ENCODE peak calls at places on chromosomes 4 and X, in four cellular contexts. One of them, this sample, is unnamed.

GRCh38 chr4:40199179-40199670 is 2.4 kb downstream of the RHOH start:
- DNase-seq in IMR-90: no peak
- DNase-seq in pancreas: no peak
- DNase-seq in CD8-positive, alpha-beta T cell: no peak
- DNase-seq in this sample: no peak

GRCh38 chrX:154325541-154325940 is 29.9 kb downstream of the TKTL1 start:
- DNase-seq in IMR-90: peak
- DNase-seq in pancreas: no peak
- DNase-seq in CD8-positive, alpha-beta T cell: no peak
- DNase-seq in this sample: no peak

GRCh38 chr4:176592976-176593375 is 199.7 kb downstream of the VEGFC start:
- DNase-seq in IMR-90: no peak
- DNase-seq in pancreas: no peak
- DNase-seq in CD8-positive, alpha-beta T cell: no peak
- DNase-seq in this sample: no peak

GRCh38 chr4:10226756-10227155 is 110.2 kb upstream of the WDR1 start:
- DNase-seq in IMR-90: no peak
- DNase-seq in pancreas: no peak
- DNase-seq in CD8-positive, alpha-beta T cell: no peak
- DNase-seq in this sample: no peak

GRCh38 chr4:41427306-41427882 is 110.6 kb upstream of the LIMCH1 start:
- DNase-seq in IMR-90: no peak
- DNase-seq in pancreas: no peak
- DNase-seq in CD8-positive, alpha-beta T cell: no peak
- DNase-seq in this sample: no peak

GRCh38 chrX:12950851-12951589 is 23.9 kb upstream of the TMSB4X start:
- DNase-seq in IMR-90: no peak
- DNase-seq in pancreas: no peak
- DNase-seq in CD8-positive, alpha-beta T cell: peak
- DNase-seq in this sample: no peak

GRCh38 chr4:3484057-3484973 is 21.2 kb downstream of the DOK7 start:
- DNase-seq in IMR-90: no peak
- DNase-seq in pancreas: peak
- DNase-seq in CD8-positive, alpha-beta T cell: no peak
- DNase-seq in this sample: no peak

GRCh38 chr4:102354671-102355454 is 9.6 kb upstream of the SLC39A8 start:
- DNase-seq in IMR-90: no peak
- DNase-seq in pancreas: no peak
- DNase-seq in CD8-positive, alpha-beta T cell: no peak
- DNase-seq in this sample: no peak

GRCh38 chrX:22090181-22090580 is 58.1 kb downstream of the PHEX start:
- DNase-seq in IMR-90: peak
- DNase-seq in pancreas: no peak
- DNase-seq in CD8-positive, alpha-beta T cell: no peak
- DNase-seq in this sample: no peak

GRCh38 chr4:188691811-188692210 is 552.6 kb downstream of the TRIML1 start:
- DNase-seq in IMR-90: peak
- DNase-seq in pancreas: no peak
- DNase-seq in CD8-positive, alpha-beta T cell: no peak
- DNase-seq in this sample: no peak

GRCh38 chrX:57607295-57608187 is 15.7 kb downstream of the ZXDB start:
- DNase-seq in IMR-90: no peak
- DNase-seq in pancreas: peak
- DNase-seq in CD8-positive, alpha-beta T cell: no peak
- DNase-seq in this sample: no peak

GRCh38 chr4:172996571-172997216 is 171.9 kb upstream of the GALNT7 start:
- DNase-seq in IMR-90: peak
- DNase-seq in pancreas: no peak
- DNase-seq in CD8-positive, alpha-beta T cell: no peak
- DNase-seq in this sample: no peak

GRCh38 chrX:151984328-151984727 is 9.9 kb upstream of the GABRE start:
- DNase-seq in IMR-90: peak
- DNase-seq in pancreas: no peak
- DNase-seq in CD8-positive, alpha-beta T cell: no peak
- DNase-seq in this sample: no peak

GRCh38 chr4:37540486-37540885 is 145.7 kb downstream of the RELL1 start:
- DNase-seq in IMR-90: no peak
- DNase-seq in pancreas: no peak
- DNase-seq in CD8-positive, alpha-beta T cell: no peak
- DNase-seq in this sample: no peak

GRCh38 chrX:72131317-72132294 is at the start of gene RTL5:
- DNase-seq in IMR-90: peak
- DNase-seq in pancreas: peak
- DNase-seq in CD8-positive, alpha-beta T cell: peak
- DNase-seq in this sample: peak

GRCh38 chr4:111334356-111334755 is 711.5 kb upstream of the PITX2 start:
- DNase-seq in IMR-90: peak
- DNase-seq in pancreas: no peak
- DNase-seq in CD8-positive, alpha-beta T cell: no peak
- DNase-seq in this sample: no peak

GRCh38 chr4:24736066-24736465 is 59.3 kb upstream of the SOD3 start:
- DNase-seq in IMR-90: peak
- DNase-seq in pancreas: no peak
- DNase-seq in CD8-positive, alpha-beta T cell: no peak
- DNase-seq in this sample: no peak

GRCh38 chr4:174152717-174153466 is 130.6 kb downstream of the FBXO8 start:
- DNase-seq in IMR-90: no peak
- DNase-seq in pancreas: no peak
- DNase-seq in CD8-positive, alpha-beta T cell: no peak
- DNase-seq in this sample: no peak

GRCh38 chr4:144176476-144176875 is 36.0 kb upstream of the GYPA start:
- DNase-seq in IMR-90: no peak
- DNase-seq in pancreas: no peak
- DNase-seq in CD8-positive, alpha-beta T cell: no peak
- DNase-seq in this sample: no peak

GRCh38 chr4:88964450-88964849 is 92.5 kb downstream of the FAM13A start:
- DNase-seq in IMR-90: peak
- DNase-seq in pancreas: no peak
- DNase-seq in CD8-positive, alpha-beta T cell: no peak
- DNase-seq in this sample: no peak

GRCh38 chr4:141768954-141769353 is 132.6 kb downstream of the IL15 start:
- DNase-seq in IMR-90: peak
- DNase-seq in pancreas: no peak
- DNase-seq in CD8-positive, alpha-beta T cell: no peak
- DNase-seq in this sample: no peak

GRCh38 chrX:130060122-130061069 is 49.9 kb downstream of the ELF4 start:
- DNase-seq in IMR-90: peak
- DNase-seq in pancreas: peak
- DNase-seq in CD8-positive, alpha-beta T cell: peak
- DNase-seq in this sample: peak

GRCh38 chr4:147198411-147199051 is 252.9 kb upstream of the TTC29 start:
- DNase-seq in IMR-90: peak
- DNase-seq in pancreas: no peak
- DNase-seq in CD8-positive, alpha-beta T cell: no peak
- DNase-seq in this sample: no peak

GRCh38 chr4:48078862-48079655 is 55.0 kb downstream of the TXK start:
- DNase-seq in IMR-90: no peak
- DNase-seq in pancreas: no peak
- DNase-seq in CD8-positive, alpha-beta T cell: no peak
- DNase-seq in this sample: no peak

GRCh38 chr4:46386570-46386969 is 3.4 kb downstream of the GABRA2 start:
- DNase-seq in IMR-90: no peak
- DNase-seq in pancreas: no peak
- DNase-seq in CD8-positive, alpha-beta T cell: no peak
- DNase-seq in this sample: peak

GRCh38 chr4:3648731-3649130 is 116.5 kb upstream of the LRPAP1 start:
- DNase-seq in IMR-90: no peak
- DNase-seq in pancreas: no peak
- DNase-seq in CD8-positive, alpha-beta T cell: no peak
- DNase-seq in this sample: no peak

GRCh38 chrX:150935466-150935865 is 37.0 kb upstream of the CD99L2 start:
- DNase-seq in IMR-90: peak
- DNase-seq in pancreas: no peak
- DNase-seq in CD8-positive, alpha-beta T cell: no peak
- DNase-seq in this sample: no peak

GRCh38 chr4:27088491-27088890 is 227.8 kb downstream of the STIM2 start:
- DNase-seq in IMR-90: no peak
- DNase-seq in pancreas: no peak
- DNase-seq in CD8-positive, alpha-beta T cell: no peak
- DNase-seq in this sample: no peak

GRCh38 chr4:53586121-53586816 is 5.0 kb downstream of the LNX1 start:
- DNase-seq in IMR-90: peak
- DNase-seq in pancreas: no peak
- DNase-seq in CD8-positive, alpha-beta T cell: no peak
- DNase-seq in this sample: no peak

GRCh38 chrX:53263597-53264094 is 17.7 kb downstream of the IQSEC2 start:
- DNase-seq in IMR-90: peak
- DNase-seq in pancreas: no peak
- DNase-seq in CD8-positive, alpha-beta T cell: no peak
- DNase-seq in this sample: no peak

DNA sequence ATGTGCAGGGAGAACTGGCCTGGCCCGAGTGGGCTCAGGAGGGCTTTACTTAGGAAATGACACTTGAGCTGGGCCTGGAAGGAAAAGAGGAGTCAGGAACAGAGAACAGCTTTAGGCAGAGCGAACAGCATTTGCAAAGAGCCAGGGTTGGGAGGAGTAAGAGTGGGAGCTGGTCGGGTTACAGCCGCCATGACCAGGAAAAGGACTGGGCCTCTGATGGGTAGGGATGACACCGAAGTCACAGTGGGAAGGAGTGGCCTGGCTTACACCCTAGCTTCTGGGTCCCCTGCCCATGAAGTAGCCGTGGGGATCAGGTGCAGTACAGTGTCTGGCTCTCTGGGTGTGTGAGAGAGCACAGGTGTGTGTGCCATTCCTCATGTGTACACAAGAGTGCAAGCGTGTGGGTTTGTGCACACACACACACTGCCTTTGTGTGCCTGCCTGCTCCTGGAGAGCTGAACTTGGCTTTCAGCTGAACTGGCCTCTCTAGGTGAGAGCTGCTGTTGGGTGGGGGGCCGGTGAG is 31.6 kb downstream of the TRMT44 start:
- DNase-seq in IMR-90: no peak
- DNase-seq in pancreas: no peak
- DNase-seq in CD8-positive, alpha-beta T cell: no peak
- DNase-seq in this sample: no peak
- H3K27ac ChIP-seq in IMR-90: peak
- H3K27ac ChIP-seq in pancreas: no peak
- H3K27ac ChIP-seq in CD8-positive, alpha-beta T cell: no peak
- H3K27ac ChIP-seq in this sample: no peak

GRCh38 chr4:185215261-185215660 is 5.9 kb downstream of the SNX25 start:
- DNase-seq in IMR-90: peak
- DNase-seq in pancreas: no peak
- DNase-seq in CD8-positive, alpha-beta T cell: no peak
- DNase-seq in this sample: no peak

GRCh38 chr4:185221491-185221890 is 12.1 kb downstream of the SNX25 start:
- DNase-seq in IMR-90: peak
- DNase-seq in pancreas: no peak
- DNase-seq in CD8-positive, alpha-beta T cell: no peak
- DNase-seq in this sample: no peak

GRCh38 chr4:185217390-185217985 is 8.1 kb downstream of the SNX25 start:
- DNase-seq in IMR-90: no peak
- DNase-seq in pancreas: no peak
- DNase-seq in CD8-positive, alpha-beta T cell: no peak
- DNase-seq in this sample: no peak

GRCh38 chr4:185219551-185220344 is 10.3 kb downstream of the SNX25 start:
- DNase-seq in IMR-90: peak
- DNase-seq in pancreas: no peak
- DNase-seq in CD8-positive, alpha-beta T cell: no peak
- DNase-seq in this sample: no peak

GRCh38 chr4:185218312-185218711 is 8.9 kb downstream of the SNX25 start:
- DNase-seq in IMR-90: no peak
- DNase-seq in pancreas: no peak
- DNase-seq in CD8-positive, alpha-beta T cell: no peak
- DNase-seq in this sample: no peak
- H3K27ac ChIP-seq in IMR-90: no peak
- H3K27ac ChIP-seq in pancreas: no peak
- H3K27ac ChIP-seq in CD8-positive, alpha-beta T cell: no peak
- H3K27ac ChIP-seq in this sample: no peak

DNA sequence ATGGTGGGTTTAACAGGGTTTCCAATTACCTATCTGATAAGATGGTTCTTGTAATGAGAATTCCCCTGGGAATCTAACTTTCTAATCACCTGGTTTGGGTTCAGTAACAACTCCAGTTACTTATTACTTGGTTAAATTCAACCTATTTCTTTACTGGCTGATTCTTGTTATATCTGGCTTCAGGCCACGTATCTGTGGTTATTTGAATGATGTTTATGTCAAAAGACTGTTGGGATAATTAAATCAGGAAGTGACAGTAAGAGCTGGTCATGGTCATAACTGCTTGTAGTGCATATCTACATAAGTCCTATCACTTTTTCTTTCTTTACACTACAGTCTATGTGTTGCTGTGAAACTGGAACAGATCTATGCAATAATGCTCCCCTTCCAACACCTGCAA is 108.1 kb downstream of the MID1 start:
- DNase-seq in IMR-90: peak
- DNase-seq in pancreas: no peak
- DNase-seq in CD8-positive, alpha-beta T cell: no peak
- DNase-seq in this sample: no peak
- H3K27ac ChIP-seq in IMR-90: no peak
- H3K27ac ChIP-seq in pancreas: no peak
- H3K27ac ChIP-seq in CD8-positive, alpha-beta T cell: no peak
- H3K27ac ChIP-seq in this sample: no peak

GRCh38 chr4:56684320-56684719 is 3.2 kb upstream of the HOPX start:
- DNase-seq in IMR-90: peak
- DNase-seq in pancreas: no peak
- DNase-seq in CD8-positive, alpha-beta T cell: no peak
- DNase-seq in this sample: no peak

GRCh38 chr4:56683455-56683854 is 2.4 kb upstream of the HOPX start:
- DNase-seq in IMR-90: no peak
- DNase-seq in pancreas: no peak
- DNase-seq in CD8-positive, alpha-beta T cell: no peak
- DNase-seq in this sample: no peak

GRCh38 chr4:56680266-56680665 is 830 bp downstream of the HOPX start:
- DNase-seq in IMR-90: no peak
- DNase-seq in pancreas: no peak
- DNase-seq in CD8-positive, alpha-beta T cell: no peak
- DNase-seq in this sample: no peak

GRCh38 chr4:56681849-56682175 is 716 bp upstream of the HOPX start:
- DNase-seq in IMR-90: no peak
- DNase-seq in pancreas: no peak
- DNase-seq in CD8-positive, alpha-beta T cell: no peak
- DNase-seq in this sample: no peak

DNA sequence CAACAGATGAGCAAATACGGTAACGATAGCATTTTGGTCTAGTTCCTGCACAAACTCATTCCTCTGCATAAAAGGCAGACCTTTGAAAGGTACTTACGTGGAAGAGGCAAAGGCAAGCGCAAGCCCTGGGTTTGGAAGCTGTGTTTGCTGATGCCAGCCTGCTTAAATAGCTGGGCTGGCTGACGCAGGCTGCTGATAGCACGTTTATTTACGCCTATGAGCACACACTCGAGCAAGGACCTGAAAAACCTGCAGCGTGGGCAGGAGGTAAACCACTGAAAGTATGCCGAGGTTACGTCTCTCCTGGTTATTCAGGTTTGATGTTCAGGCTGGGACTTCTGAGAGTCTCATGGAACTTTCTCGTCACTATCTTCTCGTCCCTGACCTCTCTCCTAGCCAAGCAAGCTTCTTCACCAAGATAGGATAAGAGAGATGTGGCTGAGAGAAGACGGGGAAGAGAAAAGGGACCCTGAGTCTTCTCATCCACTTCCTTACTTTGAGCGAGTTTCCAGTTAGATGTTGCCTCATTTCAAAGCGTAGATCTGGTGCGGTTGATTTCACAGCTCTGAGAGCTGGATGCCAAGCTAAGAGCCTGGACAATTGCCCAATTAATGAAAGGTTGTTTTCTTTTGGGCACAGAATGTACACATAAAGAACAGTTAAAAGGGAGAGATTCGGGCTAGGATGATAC is at the start of gene HOPX:
- DNase-seq in IMR-90: no peak
- DNase-seq in pancreas: no peak
- DNase-seq in CD8-positive, alpha-beta T cell: no peak
- DNase-seq in this sample: no peak
- H3K27ac ChIP-seq in IMR-90: no peak
- H3K27ac ChIP-seq in pancreas: no peak
- H3K27ac ChIP-seq in CD8-positive, alpha-beta T cell: no peak
- H3K27ac ChIP-seq in this sample: no peak